ENCODE peak calls at places on chromosomes 5 and 9, in seven cellular contexts. Q is T-helper 1 cell, B is AG20443, T is ELR, M is body of pancreas, W is RWPE2, F is hippocampal formation. G is an unnamed sample.
A peak's percentile ranks its signal among the peaks of the same experiment; 100 is the strongest.

GRCh38 chr5:154176191-154176590 is 14.3 kb upstream of the GALNT10 start:
- DNase-seq in B (no peak), Q (no peak), F (no peak), T (no peak), W (no peak), M (no peak), G (no peak)

GRCh38 chr5:65012411-65012972 is 243.8 kb downstream of the CWC27 start:
- DNase-seq in F (no peak), B (no peak), W (no peak), T (no peak), M (no peak), Q (no peak), G (no peak)

GRCh38 chr9:19969721-19970120 is 180.9 kb upstream of the SLC24A2 start:
- DNase-seq in F (no peak), Q (no peak), B (no peak), W (no peak), M (no peak), T (peak; percentile 49), G (no peak)

GRCh38 chr5:150211156-150212030 is 21.5 kb downstream of the SLC6A7 start:
- DNase-seq in Q (no peak), W (no peak), M (no peak), F (no peak), T (no peak), B (no peak), G (no peak)

GRCh38 chr9:76456202-76456926 is 2.6 kb upstream of the GCNT1 start:
- DNase-seq in T (peak; percentile 13), M (peak; percentile 65), Q (peak; percentile 12), W (no peak), F (no peak), B (no peak), G (no peak)

GRCh38 chr5:56783261-56783660 is 32.1 kb upstream of the MAP3K1 start:
- DNase-seq in F (no peak), M (no peak), W (no peak), Q (no peak), B (no peak), T (no peak), G (no peak)

GRCh38 chr5:73544429-73545402 is 20.7 kb downstream of the ANKRA2 start:
- DNase-seq in T (no peak), M (peak; percentile 65), F (no peak), Q (no peak), B (no peak), W (no peak), G (no peak)

GRCh38 chr9:130215341-130216119 is 43.3 kb downstream of the NCS1 start:
- DNase-seq in W (no peak), F (no peak), Q (no peak), T (no peak), M (no peak), B (peak; percentile 38), G (no peak)

GRCh38 chr5:69004127-69004526 is 89.7 kb upstream of the SLC30A5 start:
- DNase-seq in T (no peak), W (no peak), F (no peak), B (no peak), M (no peak), Q (no peak), G (no peak)

GRCh38 chr5:123756325-123756664 is 244.3 kb downstream of the CSNK1G3 start:
- DNase-seq in B (no peak), Q (no peak), T (no peak), W (no peak), F (no peak), M (no peak), G (no peak)

GRCh38 chr9:116355153-116355827 is 201.7 kb downstream of the PAPPA start:
- DNase-seq in F (no peak), Q (no peak), M (no peak), T (no peak), B (no peak), W (no peak), G (no peak)

GRCh38 chr9:71826289-71826688 is 58.0 kb upstream of the CEMIP2 start:
- DNase-seq in Q (no peak), F (no peak), B (no peak), T (no peak), W (no peak), M (no peak), G (no peak)

GRCh38 chr5:170623576-170624181 is 119.9 kb downstream of the KCNIP1 start:
- DNase-seq in B (peak; percentile 78), F (no peak), M (no peak), T (peak; percentile 71), Q (no peak), W (peak; percentile 65), G (peak; percentile 63)

GRCh38 chr5:176379881-176380280 is 8.5 kb downstream of the NOP16 start:
- DNase-seq in F (no peak), T (no peak), B (no peak), Q (no peak), W (no peak), M (no peak), G (no peak)

GRCh38 chr5:67809589-67809988 is 406.0 kb upstream of the PIK3R1 start:
- DNase-seq in T (no peak), F (no peak), W (no peak), M (no peak), Q (no peak), B (no peak), G (no peak)

GRCh38 chr5:156155638-156156037 is 171.3 kb upstream of the SGCD start:
- DNase-seq in W (no peak), Q (no peak), M (peak; percentile 27), F (no peak), B (no peak), T (no peak), G (no peak)

GRCh38 chr9:134099123-134099761 is 31.4 kb upstream of the BRD3 start:
- DNase-seq in T (peak; percentile 47), M (peak; percentile 69), F (no peak), B (peak; percentile 66), W (no peak), Q (peak; percentile 28), G (no peak)

GRCh38 chr9:123324767-123325183 is 31.2 kb upstream of the CRB2 start:
- DNase-seq in M (no peak), T (no peak), Q (no peak), F (no peak), B (no peak), W (no peak), G (no peak)

GRCh38 chr5:125372694-125373621 is 626.5 kb upstream of the ZNF608 start:
- DNase-seq in M (no peak), T (peak; percentile 57), W (no peak), F (peak; percentile 87), B (peak; percentile 78), Q (no peak), G (no peak)

GRCh38 chr5:69492391-69493234 is at the start of gene OCLN:
- DNase-seq in B (peak; percentile 55), T (peak; percentile 53), Q (no peak), M (peak; percentile 89), F (no peak), W (peak; percentile 79), G (no peak)

GRCh38 chr5:168270446-168270845 is 21.0 kb upstream of the WWC1 start:
- DNase-seq in Q (no peak), T (no peak), B (no peak), W (no peak), M (no peak), F (no peak), G (no peak)

GRCh38 chr5:172903790-172904189 is 55.4 kb upstream of the RPL26L1 start:
- DNase-seq in B (peak; percentile 63), M (peak; percentile 76), F (no peak), T (peak; percentile 97), Q (no peak), W (peak; percentile 96), G (no peak)

GRCh38 chr9:91837982-91838731 is 111.9 kb downstream of the ROR2 start:
- DNase-seq in M (peak; percentile 28), B (peak; percentile 38), T (peak; percentile 13), Q (no peak), W (peak; percentile 86), F (no peak), G (no peak)

GRCh38 chr5:66959668-66960067 is 236.9 kb downstream of the CD180 start:
- DNase-seq in Q (no peak), B (no peak), W (no peak), F (no peak), T (peak; percentile 48), M (no peak), G (no peak)

GRCh38 chr5:80654054-80654390 is 430 bp upstream of the MSH3 start:
- DNase-seq in Q (no peak), F (no peak), W (no peak), B (peak; percentile 8), T (peak; percentile 56), M (no peak), G (no peak)

GRCh38 chr5:105630803-105631202 is 2039.9 kb downstream of the EFNA5 start:
- DNase-seq in B (no peak), Q (no peak), W (no peak), T (no peak), M (no peak), F (no peak), G (no peak)

GRCh38 chr5:38753776-38754175 is 92.0 kb upstream of the OSMR start:
- DNase-seq in B (no peak), W (no peak), Q (no peak), T (no peak), F (no peak), M (no peak), G (no peak)

GRCh38 chr9:136059851-136060670 is 35.0 kb downstream of the NACC2 start:
- DNase-seq in Q (no peak), T (peak; percentile 20), B (peak; percentile 55), M (no peak), F (no peak), W (no peak), G (peak; percentile 84)

GRCh38 chr9:103037508-103038477 is 42.7 kb downstream of the CYLC2 start:
- DNase-seq in T (peak; percentile 85), W (no peak), M (no peak), B (no peak), F (peak; percentile 18), Q (no peak), G (peak; percentile 40)

G was measured in chondrocyte.